ENCODE peak calls at places on chromosomes 11 and 22, in four cellular contexts. R, J, S and Z are unnamed samples. For H3K4me1, the result is how much of the 10 kb centered on the place peaks cover.

GRCh38 chr11:128473631-128474030 is 113.7 kb downstream of the ETS1 start:
- DNase-seq in S (no peak), R (peak), J (no peak), Z (no peak)

GRCh38 chr22:17719911-17720310 is 54.4 kb downstream of the BID start:
- DNase-seq in J (no peak), R (no peak), S (no peak), Z (no peak)

GRCh38 chr11:72642815-72643511 is 31.3 kb downstream of the PDE2A start:
- DNase-seq in J (peak), R (peak), S (peak), Z (peak)

GRCh38 chr11:130246719-130247118 is 68.0 kb downstream of the ZBTB44 start:
- DNase-seq in R (no peak), S (no peak), J (no peak), Z (no peak)

GRCh38 chr22:44369916-44370804 is 57.4 kb upstream of the SHISAL1 start:
- DNase-seq in R (no peak), S (no peak), J (no peak), Z (no peak)

GRCh38 chr11:76778874-76779273 is 4.3 kb upstream of the TSKU start:
- DNase-seq in J (no peak), R (no peak), S (no peak), Z (no peak)

GRCh38 chr11:3086114-3086513 is 28.9 kb upstream of the CARS1 start:
- DNase-seq in S (no peak), J (no peak), R (no peak), Z (no peak)

GRCh38 chr11:107590460-107591097 is 368 bp upstream of the ELMOD1 start:
- DNase-seq in R (peak), S (peak), J (no peak), Z (peak)

GRCh38 chr11:17544181-17544622 is at the start of gene USH1C:
- DNase-seq in J (no peak), R (no peak), S (no peak), Z (no peak)

GRCh38 chr11:2524446-2525165 is 79.8 kb downstream of the KCNQ1 start:
- DNase-seq in J (no peak), R (no peak), S (no peak), Z (peak)

GRCh38 chr11:127017482-127017881 is 16.9 kb upstream of the KIRREL3 start:
- DNase-seq in S (peak), J (no peak), R (no peak), Z (no peak)

GRCh38 chr11:2135648-2136201 is 3.5 kb downstream of the IGF2 start:
- DNase-seq in R (no peak), S (no peak), J (no peak), Z (no peak)

GRCh38 chr22:49951001-49951677 is 9.4 kb upstream of the PIM3 start:
- DNase-seq in J (no peak), R (no peak), S (peak), Z (peak)

GRCh38 chr11:36240178-36240577 is 49.0 kb downstream of the COMMD9 start:
- DNase-seq in R (no peak), J (no peak), S (no peak), Z (no peak)

GRCh38 chr11:88174627-88175003 is 628 bp downstream of the RAB38 start:
- DNase-seq in R (peak), J (no peak), S (peak), Z (peak)

GRCh38 chr22:39502789-39503464 is 837 bp downstream of the MIEF1 start:
- DNase-seq in S (no peak), R (no peak), J (no peak), Z (no peak)

GRCh38 chr11:44363116-44363515 is 53.2 kb upstream of the ALX4 start:
- DNase-seq in S (no peak), J (no peak), R (no peak), Z (no peak)

GRCh38 chr11:134468796-134469195 is 56.8 kb upstream of the B3GAT1 start:
- DNase-seq in R (no peak), J (no peak), S (no peak), Z (no peak)

GRCh38 chr22:47899894-47900293 is 1137.4 kb downstream of the TBC1D22A start:
- DNase-seq in J (no peak), R (no peak), S (no peak), Z (no peak)

GRCh38 chr11:6431861-6432260 is 8.9 kb downstream of the HPX start:
- DNase-seq in J (no peak), R (no peak), S (peak), Z (no peak)

GRCh38 chr11:118003456-118003855 is 17.3 kb downstream of the IL10RA start:
- DNase-seq in S (no peak), J (no peak), R (no peak), Z (no peak)

DNA sequence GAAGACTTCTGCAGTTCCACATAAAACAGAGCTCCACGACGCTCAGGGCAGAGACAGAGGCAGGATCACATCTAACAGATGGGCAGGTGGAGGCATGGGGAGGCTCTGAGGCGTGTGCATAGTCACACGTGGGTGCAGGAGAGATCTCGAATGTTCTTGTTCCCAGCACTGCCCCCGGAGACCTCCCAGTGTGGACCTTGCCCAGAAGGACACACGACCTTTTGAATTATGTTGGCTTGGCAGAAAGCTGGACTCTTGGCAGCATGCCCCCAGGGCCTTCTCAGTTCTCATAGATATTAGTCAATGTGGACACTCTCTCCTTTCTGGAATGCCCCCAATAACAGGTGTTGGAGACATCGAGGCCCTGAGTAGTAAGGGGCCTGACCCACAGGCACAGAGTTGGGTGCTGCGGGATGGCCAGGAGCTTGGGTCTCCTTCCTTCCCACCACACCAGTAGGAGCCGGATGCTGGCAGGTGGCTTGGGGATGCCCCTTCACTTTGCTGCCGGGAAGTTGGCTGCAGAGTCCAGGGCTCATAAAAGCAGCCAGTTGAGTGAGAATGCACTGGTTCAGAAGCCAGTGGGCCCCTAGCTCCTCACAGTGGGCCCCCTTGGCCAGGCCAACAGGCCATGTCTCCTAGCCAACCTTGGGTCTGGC is 12.1 kb downstream of the MYEOV start:
- DNase-seq in R (no peak), S (no peak), J (no peak), Z (no peak)
- H3K4me1 ChIP-seq in R (under half), S (half or more), J (under half), Z (under half)

DNA sequence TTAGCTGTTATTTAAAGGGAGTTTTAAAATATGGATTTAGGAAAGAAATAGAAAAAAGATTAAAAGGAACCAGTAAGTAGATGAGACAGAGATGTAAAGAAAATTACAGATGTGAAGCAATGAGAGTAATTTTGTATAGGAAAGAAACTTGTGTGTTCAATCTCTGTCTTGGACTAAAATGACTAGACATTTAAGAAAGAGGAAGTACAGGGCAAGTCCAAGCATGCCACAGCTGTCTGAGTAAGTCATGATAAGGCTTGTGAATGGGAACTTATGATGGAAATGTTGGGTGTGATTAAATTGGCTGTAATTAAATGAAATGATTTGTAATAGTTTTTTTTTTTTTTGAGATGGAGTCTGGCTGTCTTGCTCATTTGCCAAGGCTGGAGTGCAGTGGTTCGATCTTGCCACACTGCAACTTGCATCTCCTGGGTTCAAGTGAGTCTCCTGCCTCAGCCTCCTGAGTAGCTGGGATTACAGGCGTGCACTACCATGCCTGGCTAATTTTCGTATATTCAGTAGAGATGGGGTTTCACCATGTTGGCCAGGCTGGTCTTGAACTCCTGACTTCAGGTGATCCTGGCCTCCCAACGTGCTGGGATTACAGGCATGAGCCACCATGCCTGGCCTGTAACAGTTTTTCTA is 5.9 kb upstream of the ACY3 start:
- DNase-seq in R (no peak), S (no peak), J (no peak), Z (no peak)
- H3K4me3 ChIP-seq in R (no peak), S (no peak), J (no peak), Z (no peak)

GRCh38 chr11:47852053-47852452 is 3.9 kb upstream of the NUP160 start:
- DNase-seq in J (no peak), R (no peak), S (no peak), Z (no peak)
- H3K4me1 ChIP-seq in J (under half), R (under half), S (under half), Z (under half)

GRCh38 chr11:33158596-33158995 is 2.7 kb downstream of the CSTF3 start:
- DNase-seq in S (no peak), J (no peak), R (no peak), Z (no peak)
- H3K4me3 ChIP-seq in S (peak), J (no peak), R (no peak), Z (no peak)

GRCh38 chr22:37551981-37552380 is 8.3 kb upstream of the CDC42EP1 start:
- DNase-seq in R (no peak), S (no peak), J (no peak), Z (no peak)
- H3K4me1 ChIP-seq in R (under half), S (under half), J (under half), Z (under half)

GRCh38 chr11:69299572-69299971 is 5.6 kb downstream of the MYEOV start:
- DNase-seq in J (no peak), R (no peak), S (no peak), Z (no peak)

GRCh38 chr11:69297225-69297925 is 3.4 kb downstream of the MYEOV start:
- DNase-seq in S (peak), J (peak), R (peak), Z (peak)

GRCh38 chr11:69298778-69299461 is 5.0 kb downstream of the MYEOV start:
- DNase-seq in J (no peak), S (no peak), R (no peak), Z (no peak)

GRCh38 chr11:69296890-69297224 is 2.9 kb downstream of the MYEOV start:
- DNase-seq in R (no peak), J (no peak), S (no peak), Z (no peak)

GRCh38 chr11:69297926-69298777 is 4.2 kb downstream of the MYEOV start:
- DNase-seq in J (peak), R (peak), S (peak), Z (peak)
- H3K4me3 ChIP-seq in J (no peak), R (peak), S (peak), Z (no peak)

GRCh38 chr11:61969391-61969758 is 1.9 kb upstream of the FTH1 start:
- DNase-seq in S (no peak), J (no peak), R (no peak), Z (no peak)

GRCh38 chr11:61966673-61967176 is 709 bp downstream of the FTH1 start:
- DNase-seq in J (peak), S (no peak), R (peak), Z (peak)

GRCh38 chr11:61968758-61969390 is 1.4 kb upstream of the FTH1 start:
- DNase-seq in S (no peak), R (no peak), J (no peak), Z (peak)

GRCh38 chr11:61967177-61967923 is at the start of gene FTH1:
- DNase-seq in J (peak), S (peak), R (peak), Z (peak)

DNA sequence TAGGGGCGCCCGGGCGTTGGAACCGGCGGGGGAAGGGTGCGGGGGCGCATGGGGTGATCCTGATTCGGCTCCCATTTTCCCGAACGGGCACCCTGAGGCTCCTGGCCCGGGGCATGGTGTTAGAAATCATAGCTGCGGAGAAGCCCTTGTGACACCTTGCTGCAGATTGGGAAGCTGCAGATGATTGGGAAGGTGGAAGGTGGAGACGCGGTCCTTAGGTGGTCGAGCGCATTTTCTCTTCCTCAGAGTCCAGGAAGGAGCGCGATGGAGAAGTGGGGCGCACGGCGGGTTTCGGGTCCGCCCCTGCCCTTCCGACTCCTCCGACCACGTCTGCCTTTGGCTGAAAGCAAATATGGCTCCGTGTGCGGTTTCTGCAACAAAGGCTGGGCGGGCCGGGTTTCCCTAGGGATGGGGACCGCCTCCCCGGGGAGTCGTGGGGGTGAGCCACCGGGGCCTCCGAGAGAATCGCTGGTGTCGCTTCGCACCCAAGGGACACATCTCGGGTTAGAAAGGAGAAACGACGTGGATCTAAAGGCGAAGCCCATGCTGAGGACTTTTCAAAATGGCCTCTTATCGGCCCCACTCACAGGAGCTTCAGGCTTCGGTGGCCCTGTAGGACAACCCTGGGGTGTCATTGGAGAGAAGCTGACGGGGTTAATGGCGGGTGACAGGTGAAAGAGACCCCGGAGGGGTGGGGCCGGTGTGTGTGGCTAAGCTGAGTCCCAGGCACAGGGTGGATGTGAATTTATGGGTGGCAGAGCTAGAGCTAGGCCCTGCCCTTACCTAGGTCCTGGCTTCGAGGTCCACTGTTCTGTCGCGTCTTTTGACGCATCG is 707 bp upstream of the FTH1 start:
- DNase-seq in R (peak), S (peak), J (peak), Z (peak)
- H3K4me1 ChIP-seq in R (under half), S (half or more), J (under half), Z (half or more)

DNA sequence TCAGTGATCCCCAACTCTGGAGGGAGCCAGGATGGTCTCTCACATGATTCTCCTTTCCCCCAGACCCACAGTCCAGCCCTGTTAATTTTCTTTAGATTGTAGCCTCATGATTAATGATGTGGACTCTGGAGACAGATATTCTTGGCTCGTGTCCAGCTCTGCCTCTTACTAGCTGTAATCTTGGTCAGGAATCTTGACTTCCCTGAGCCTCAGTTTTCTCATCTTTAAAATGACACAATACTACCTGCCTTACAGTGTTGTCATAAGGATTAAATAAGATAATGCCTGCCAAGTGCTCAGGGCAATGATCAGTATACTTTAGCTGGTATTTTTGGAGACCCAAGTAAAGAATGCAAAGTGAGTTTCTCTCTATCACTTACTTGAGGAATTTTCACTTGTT is 60.0 kb downstream of the SPECC1L start:
- DNase-seq in R (no peak), J (no peak), S (no peak), Z (no peak)
- H3K4me3 ChIP-seq in R (no peak), J (no peak), S (no peak), Z (no peak)

GRCh38 chr22:36344106-36344827 is 43.5 kb downstream of the MYH9 start:
- DNase-seq in J (no peak), S (no peak), R (no peak), Z (no peak)

GRCh38 chr22:36348760-36349159 is 39.0 kb downstream of the MYH9 start:
- DNase-seq in S (no peak), J (no peak), R (peak), Z (no peak)

GRCh38 chr22:36343720-36344105 is 44.1 kb downstream of the MYH9 start:
- DNase-seq in J (no peak), S (no peak), R (no peak), Z (no peak)

GRCh38 chr22:36349726-36350125 is 38.0 kb downstream of the MYH9 start:
- DNase-seq in R (no peak), S (no peak), J (no peak), Z (no peak)

DNA sequence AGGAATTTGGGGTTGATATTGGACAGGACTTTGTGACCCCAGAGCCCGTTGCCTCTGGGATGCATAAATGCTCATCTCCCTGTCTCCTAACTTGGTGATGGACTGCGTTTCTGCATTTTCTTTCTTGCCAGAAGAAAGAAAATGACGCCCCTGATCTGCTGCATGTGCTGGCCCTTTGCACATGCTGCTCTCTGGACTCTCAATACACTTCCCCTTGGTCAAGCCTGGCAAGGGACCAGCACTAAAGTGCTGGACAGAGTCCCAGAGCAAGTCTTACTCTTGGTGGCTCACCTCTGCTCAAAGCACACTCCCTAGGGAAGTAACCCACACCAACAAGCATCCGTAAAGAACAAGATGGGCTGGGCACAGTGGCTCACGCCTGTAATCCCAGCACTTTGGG is 40.7 kb downstream of the MYH9 start:
- DNase-seq in S (no peak), J (no peak), R (no peak), Z (no peak)
- H3K4me1 ChIP-seq in S (under half), J (under half), R (half or more), Z (half or more)